ENCODE peak calls at places on chromosomes 6 and 20, in ten cellular contexts. One of them, this sample, is unnamed.

GRCh38 chr20:49356676-49357075 is 78.8 kb upstream of the ZNFX1 start:
- DNase-seq in psoas muscle: peak; percentile 57
- DNase-seq in epithelial cell of prostate: no peak
- DNase-seq in IMR-90: no peak
- DNase-seq in body of pancreas: peak; percentile 27
- DNase-seq in left ventricle myocardium inferior: no peak
- DNase-seq in colonic mucosa: no peak
- DNase-seq in upper lobe of right lung: no peak
- DNase-seq in tibial nerve: no peak
- DNase-seq in uterus: no peak
- DNase-seq in this sample: peak; percentile 89

GRCh38 chr6:135522975-135523692 is 25.6 kb upstream of the AHI1 start:
- DNase-seq in psoas muscle: no peak
- DNase-seq in epithelial cell of prostate: peak; percentile 26
- DNase-seq in IMR-90: peak; percentile 87
- DNase-seq in body of pancreas: no peak
- DNase-seq in left ventricle myocardium inferior: no peak
- DNase-seq in colonic mucosa: no peak
- DNase-seq in upper lobe of right lung: no peak
- DNase-seq in tibial nerve: no peak
- DNase-seq in uterus: no peak
- DNase-seq in this sample: no peak

GRCh38 chr20:51461306-51461705 is 81.2 kb downstream of the NFATC2 start:
- DNase-seq in psoas muscle: no peak
- DNase-seq in epithelial cell of prostate: no peak
- DNase-seq in IMR-90: no peak
- DNase-seq in body of pancreas: no peak
- DNase-seq in left ventricle myocardium inferior: no peak
- DNase-seq in colonic mucosa: no peak
- DNase-seq in upper lobe of right lung: no peak
- DNase-seq in tibial nerve: no peak
- DNase-seq in uterus: no peak
- DNase-seq in this sample: no peak

GRCh38 chr6:133767571-133767970 is 121.3 kb upstream of the TCF21 start:
- DNase-seq in psoas muscle: no peak
- DNase-seq in epithelial cell of prostate: peak; percentile 46
- DNase-seq in IMR-90: peak; percentile 63
- DNase-seq in body of pancreas: no peak
- DNase-seq in left ventricle myocardium inferior: no peak
- DNase-seq in colonic mucosa: no peak
- DNase-seq in upper lobe of right lung: no peak
- DNase-seq in tibial nerve: no peak
- DNase-seq in uterus: no peak
- DNase-seq in this sample: no peak

GRCh38 chr6:100342830-100343229 is 121.9 kb downstream of the SIM1 start:
- DNase-seq in psoas muscle: no peak
- DNase-seq in epithelial cell of prostate: no peak
- DNase-seq in IMR-90: peak; percentile 47
- DNase-seq in body of pancreas: no peak
- DNase-seq in left ventricle myocardium inferior: no peak
- DNase-seq in colonic mucosa: no peak
- DNase-seq in upper lobe of right lung: no peak
- DNase-seq in tibial nerve: no peak
- DNase-seq in uterus: no peak
- DNase-seq in this sample: no peak

GRCh38 chr20:39974966-39975501 is 714.0 kb downstream of the MAFB start:
- DNase-seq in psoas muscle: no peak
- DNase-seq in epithelial cell of prostate: peak; percentile 22
- DNase-seq in IMR-90: no peak
- DNase-seq in body of pancreas: no peak
- DNase-seq in left ventricle myocardium inferior: no peak
- DNase-seq in colonic mucosa: no peak
- DNase-seq in upper lobe of right lung: no peak
- DNase-seq in tibial nerve: no peak
- DNase-seq in uterus: no peak
- DNase-seq in this sample: no peak

GRCh38 chr6:139556532-139556931 is 182.1 kb upstream of the CITED2 start:
- DNase-seq in psoas muscle: no peak
- DNase-seq in epithelial cell of prostate: no peak
- DNase-seq in IMR-90: no peak
- DNase-seq in body of pancreas: no peak
- DNase-seq in left ventricle myocardium inferior: no peak
- DNase-seq in colonic mucosa: no peak
- DNase-seq in upper lobe of right lung: no peak
- DNase-seq in tibial nerve: no peak
- DNase-seq in uterus: no peak
- DNase-seq in this sample: no peak

GRCh38 chr20:62772994-62773858 is 23.0 kb upstream of the MRGBP start:
- DNase-seq in psoas muscle: no peak
- DNase-seq in epithelial cell of prostate: no peak
- DNase-seq in IMR-90: peak; percentile 19
- DNase-seq in body of pancreas: peak; percentile 64
- DNase-seq in left ventricle myocardium inferior: no peak
- DNase-seq in colonic mucosa: no peak
- DNase-seq in upper lobe of right lung: no peak
- DNase-seq in tibial nerve: no peak
- DNase-seq in uterus: no peak
- DNase-seq in this sample: peak; percentile 56

GRCh38 chr6:133512410-133513016 is 271.4 kb downstream of the EYA4 start:
- DNase-seq in psoas muscle: no peak
- DNase-seq in epithelial cell of prostate: peak; percentile 2
- DNase-seq in IMR-90: peak; percentile 67
- DNase-seq in body of pancreas: peak; percentile 34
- DNase-seq in left ventricle myocardium inferior: no peak
- DNase-seq in colonic mucosa: peak; percentile 33
- DNase-seq in upper lobe of right lung: no peak
- DNase-seq in tibial nerve: peak; percentile 66
- DNase-seq in uterus: peak; percentile 23
- DNase-seq in this sample: no peak

GRCh38 chr6:20427856-20428255 is 26.2 kb downstream of the E2F3 start:
- DNase-seq in psoas muscle: no peak
- DNase-seq in epithelial cell of prostate: no peak
- DNase-seq in IMR-90: no peak
- DNase-seq in body of pancreas: no peak
- DNase-seq in left ventricle myocardium inferior: no peak
- DNase-seq in colonic mucosa: no peak
- DNase-seq in upper lobe of right lung: no peak
- DNase-seq in tibial nerve: no peak
- DNase-seq in uterus: no peak
- DNase-seq in this sample: no peak

GRCh38 chr6:26338810-26339209 is 26.2 kb upstream of the BTN3A2 start:
- DNase-seq in psoas muscle: no peak
- DNase-seq in epithelial cell of prostate: no peak
- DNase-seq in IMR-90: no peak
- DNase-seq in body of pancreas: no peak
- DNase-seq in left ventricle myocardium inferior: no peak
- DNase-seq in colonic mucosa: no peak
- DNase-seq in upper lobe of right lung: no peak
- DNase-seq in tibial nerve: no peak
- DNase-seq in uterus: no peak
- DNase-seq in this sample: no peak

GRCh38 chr6:26339612-26340011 is 25.4 kb upstream of the BTN3A2 start:
- DNase-seq in psoas muscle: no peak
- DNase-seq in epithelial cell of prostate: no peak
- DNase-seq in IMR-90: no peak
- DNase-seq in body of pancreas: no peak
- DNase-seq in left ventricle myocardium inferior: no peak
- DNase-seq in colonic mucosa: no peak
- DNase-seq in upper lobe of right lung: no peak
- DNase-seq in tibial nerve: no peak
- DNase-seq in uterus: no peak
- DNase-seq in this sample: no peak

GRCh38 chr6:26335631-26336323 is 29.2 kb upstream of the BTN3A2 start:
- DNase-seq in psoas muscle: no peak
- DNase-seq in epithelial cell of prostate: no peak
- DNase-seq in IMR-90: no peak
- DNase-seq in body of pancreas: no peak
- DNase-seq in left ventricle myocardium inferior: no peak
- DNase-seq in colonic mucosa: no peak
- DNase-seq in upper lobe of right lung: no peak
- DNase-seq in tibial nerve: no peak
- DNase-seq in uterus: no peak
- DNase-seq in this sample: no peak

GRCh38 chr6:26333458-26334297 is 31.3 kb upstream of the BTN3A2 start:
- DNase-seq in psoas muscle: no peak
- DNase-seq in epithelial cell of prostate: no peak
- DNase-seq in IMR-90: no peak
- DNase-seq in body of pancreas: no peak
- DNase-seq in left ventricle myocardium inferior: no peak
- DNase-seq in colonic mucosa: no peak
- DNase-seq in upper lobe of right lung: no peak
- DNase-seq in tibial nerve: no peak
- DNase-seq in uterus: no peak
- DNase-seq in this sample: no peak

GRCh38 chr6:26336355-26337198 is 28.4 kb upstream of the BTN3A2 start:
- DNase-seq in psoas muscle: no peak
- DNase-seq in epithelial cell of prostate: no peak
- DNase-seq in IMR-90: peak; percentile 74
- DNase-seq in body of pancreas: no peak
- DNase-seq in left ventricle myocardium inferior: no peak
- DNase-seq in colonic mucosa: no peak
- DNase-seq in upper lobe of right lung: no peak
- DNase-seq in tibial nerve: no peak
- DNase-seq in uterus: no peak
- DNase-seq in this sample: no peak
- H3K27ac ChIP-seq in psoas muscle: no peak overlapping the region
- H3K27ac ChIP-seq in epithelial cell of prostate: peak overlapping the region; percentile 53
- H3K27ac ChIP-seq in IMR-90: peak overlapping the region; percentile 15
- H3K27ac ChIP-seq in body of pancreas: no peak overlapping the region
- H3K27ac ChIP-seq in left ventricle myocardium inferior: no peak overlapping the region
- H3K27ac ChIP-seq in colonic mucosa: no peak overlapping the region
- H3K27ac ChIP-seq in upper lobe of right lung: no peak overlapping the region
- H3K27ac ChIP-seq in tibial nerve: no peak overlapping the region
- H3K27ac ChIP-seq in uterus: no peak overlapping the region
- H3K27ac ChIP-seq in this sample: no peak overlapping the region

GRCh38 chr20:9478801-9479200 is 35.6 kb upstream of the LAMP5 start:
- DNase-seq in psoas muscle: no peak
- DNase-seq in epithelial cell of prostate: no peak
- DNase-seq in IMR-90: no peak
- DNase-seq in body of pancreas: no peak
- DNase-seq in left ventricle myocardium inferior: no peak
- DNase-seq in colonic mucosa: no peak
- DNase-seq in upper lobe of right lung: no peak
- DNase-seq in tibial nerve: no peak
- DNase-seq in uterus: no peak
- DNase-seq in this sample: no peak
- H3K27ac ChIP-seq in psoas muscle: no peak overlapping the region
- H3K27ac ChIP-seq in epithelial cell of prostate: no peak overlapping the region
- H3K27ac ChIP-seq in IMR-90: no peak overlapping the region
- H3K27ac ChIP-seq in body of pancreas: no peak overlapping the region
- H3K27ac ChIP-seq in left ventricle myocardium inferior: no peak overlapping the region
- H3K27ac ChIP-seq in colonic mucosa: no peak overlapping the region
- H3K27ac ChIP-seq in upper lobe of right lung: no peak overlapping the region
- H3K27ac ChIP-seq in tibial nerve: no peak overlapping the region
- H3K27ac ChIP-seq in uterus: no peak overlapping the region
- H3K27ac ChIP-seq in this sample: no peak overlapping the region

DNA sequence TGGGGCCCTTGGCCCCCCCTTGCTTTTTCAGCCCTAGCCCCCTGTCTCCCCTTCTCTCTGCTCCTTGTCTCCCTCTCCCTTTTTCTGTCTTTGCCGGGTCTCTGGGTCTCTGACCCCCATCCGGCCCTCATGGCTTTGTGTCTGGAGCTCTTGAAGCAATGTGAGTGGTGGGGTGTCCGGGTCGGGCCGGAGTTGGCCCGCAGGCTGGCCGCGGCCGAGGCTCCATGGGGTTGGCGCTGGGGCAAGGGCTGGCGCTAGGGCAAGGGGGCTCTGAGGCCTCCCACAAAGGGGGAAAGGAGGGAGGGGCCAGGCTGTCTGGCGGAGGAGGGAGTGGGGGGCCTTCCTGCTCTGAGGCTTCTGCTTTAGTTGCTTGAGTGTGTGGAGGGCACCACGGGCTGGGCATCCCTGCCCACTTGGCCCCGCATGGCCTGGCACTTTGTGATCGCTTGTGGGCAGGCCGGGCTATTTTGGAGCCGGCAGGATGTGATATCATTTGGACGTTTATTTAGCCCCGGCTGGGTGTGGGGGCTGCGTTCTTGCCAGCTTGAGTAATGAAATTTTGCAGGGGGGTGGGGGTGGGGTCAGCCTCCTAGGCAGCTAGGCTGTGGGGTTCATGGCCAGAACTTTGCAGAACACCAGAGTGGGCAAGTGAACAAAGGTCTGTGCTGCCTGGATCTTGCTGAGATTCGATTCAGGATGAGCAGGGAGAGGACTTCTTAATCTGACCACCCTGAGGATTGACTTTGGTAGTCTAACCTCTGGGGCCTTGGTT is 78.7 kb upstream of the MYL9 start:
- DNase-seq in psoas muscle: peak; percentile 92
- DNase-seq in epithelial cell of prostate: no peak
- DNase-seq in IMR-90: peak; percentile 60
- DNase-seq in body of pancreas: peak; percentile 65
- DNase-seq in left ventricle myocardium inferior: peak; percentile 80
- DNase-seq in colonic mucosa: peak; percentile 42
- DNase-seq in upper lobe of right lung: peak; percentile 78
- DNase-seq in tibial nerve: peak; percentile 46
- DNase-seq in uterus: peak; percentile 76
- DNase-seq in this sample: no peak
- H3K27ac ChIP-seq in psoas muscle: peak overlapping the region; percentile 100
- H3K27ac ChIP-seq in epithelial cell of prostate: peak overlapping the region; percentile 88
- H3K27ac ChIP-seq in IMR-90: peak overlapping the region; percentile 98
- H3K27ac ChIP-seq in body of pancreas: peak overlapping the region; percentile 94
- H3K27ac ChIP-seq in left ventricle myocardium inferior: peak overlapping the region; percentile 97
- H3K27ac ChIP-seq in colonic mucosa: peak overlapping the region; percentile 77
- H3K27ac ChIP-seq in upper lobe of right lung: peak overlapping the region; percentile 91
- H3K27ac ChIP-seq in tibial nerve: peak overlapping the region; percentile 98
- H3K27ac ChIP-seq in uterus: peak overlapping the region; percentile 92
- H3K27ac ChIP-seq in this sample: peak overlapping the region; percentile 75

GRCh38 chr6:30769088-30769852 is 24.9 kb upstream of the IER3 start:
- DNase-seq in psoas muscle: peak; percentile 77
- DNase-seq in epithelial cell of prostate: peak; percentile 87
- DNase-seq in IMR-90: peak; percentile 98
- DNase-seq in body of pancreas: peak; percentile 71
- DNase-seq in left ventricle myocardium inferior: no peak
- DNase-seq in colonic mucosa: no peak
- DNase-seq in upper lobe of right lung: peak; percentile 80
- DNase-seq in tibial nerve: no peak
- DNase-seq in uterus: peak; percentile 88
- DNase-seq in this sample: no peak

GRCh38 chr6:30768634-30769087 is 24.3 kb upstream of the IER3 start:
- DNase-seq in psoas muscle: no peak
- DNase-seq in epithelial cell of prostate: no peak
- DNase-seq in IMR-90: no peak
- DNase-seq in body of pancreas: no peak
- DNase-seq in left ventricle myocardium inferior: no peak
- DNase-seq in colonic mucosa: no peak
- DNase-seq in upper lobe of right lung: no peak
- DNase-seq in tibial nerve: no peak
- DNase-seq in uterus: no peak
- DNase-seq in this sample: no peak

GRCh38 chr6:30770164-30770563 is 25.8 kb upstream of the IER3 start:
- DNase-seq in psoas muscle: no peak
- DNase-seq in epithelial cell of prostate: no peak
- DNase-seq in IMR-90: peak; percentile 57
- DNase-seq in body of pancreas: no peak
- DNase-seq in left ventricle myocardium inferior: no peak
- DNase-seq in colonic mucosa: no peak
- DNase-seq in upper lobe of right lung: no peak
- DNase-seq in tibial nerve: no peak
- DNase-seq in uterus: no peak
- DNase-seq in this sample: no peak

GRCh38 chr6:30769853-30770160 is 25.5 kb upstream of the IER3 start:
- DNase-seq in psoas muscle: no peak
- DNase-seq in epithelial cell of prostate: no peak
- DNase-seq in IMR-90: no peak
- DNase-seq in body of pancreas: no peak
- DNase-seq in left ventricle myocardium inferior: no peak
- DNase-seq in colonic mucosa: no peak
- DNase-seq in upper lobe of right lung: no peak
- DNase-seq in tibial nerve: no peak
- DNase-seq in uterus: no peak
- DNase-seq in this sample: no peak

GRCh38 chr6:30770592-30770991 is 26.2 kb upstream of the IER3 start:
- DNase-seq in psoas muscle: no peak
- DNase-seq in epithelial cell of prostate: no peak
- DNase-seq in IMR-90: no peak
- DNase-seq in body of pancreas: no peak
- DNase-seq in left ventricle myocardium inferior: no peak
- DNase-seq in colonic mucosa: no peak
- DNase-seq in upper lobe of right lung: no peak
- DNase-seq in tibial nerve: no peak
- DNase-seq in uterus: no peak
- DNase-seq in this sample: no peak
- H3K27ac ChIP-seq in psoas muscle: no peak overlapping the region
- H3K27ac ChIP-seq in epithelial cell of prostate: peak overlapping the region; percentile 99
- H3K27ac ChIP-seq in IMR-90: peak overlapping the region; percentile 93
- H3K27ac ChIP-seq in body of pancreas: no peak overlapping the region
- H3K27ac ChIP-seq in left ventricle myocardium inferior: no peak overlapping the region
- H3K27ac ChIP-seq in colonic mucosa: peak overlapping the region; percentile 22
- H3K27ac ChIP-seq in upper lobe of right lung: no peak overlapping the region
- H3K27ac ChIP-seq in tibial nerve: no peak overlapping the region
- H3K27ac ChIP-seq in uterus: peak overlapping the region; percentile 89
- H3K27ac ChIP-seq in this sample: no peak overlapping the region

This sample was measured in right lobe of liver.